ENCODE peak calls at places on chromosomes 16 and 17, in four cellular contexts. One of them, this sample, is unnamed.

GRCh38 chr17:77724876-77725615 is 233.5 kb upstream of the TNRC6C start:
- DNase-seq in IMR-90: no peak
- DNase-seq in H9: peak
- DNase-seq in H1: peak
- DNase-seq in this sample: no peak

GRCh38 chr16:83561876-83562275 is 245.9 kb upstream of the HSBP1 start:
- DNase-seq in H1: no peak
- DNase-seq in H9: no peak
- DNase-seq in IMR-90: peak
- DNase-seq in this sample: peak

GRCh38 chr16:3726021-3726687 is 8.8 kb upstream of the TRAP1 start:
- DNase-seq in IMR-90: no peak
- DNase-seq in H9: no peak
- DNase-seq in H1: no peak
- DNase-seq in this sample: no peak

GRCh38 chr16:58499615-58500328 is at the start of gene NDRG4:
- DNase-seq in H9: peak
- DNase-seq in IMR-90: peak
- DNase-seq in H1: peak
- DNase-seq in this sample: peak

GRCh38 chr17:82193520-82194236 is 19.0 kb downstream of the CCDC57 start:
- DNase-seq in H9: no peak
- DNase-seq in IMR-90: no peak
- DNase-seq in H1: no peak
- DNase-seq in this sample: no peak

GRCh38 chr17:39738568-39738901 is 797 bp downstream of the GRB7 start:
- DNase-seq in H9: peak
- DNase-seq in H1: peak
- DNase-seq in IMR-90: no peak
- DNase-seq in this sample: peak

GRCh38 chr16:19168173-19169080 is at the start of gene SYT17:
- DNase-seq in H9: no peak
- DNase-seq in H1: peak
- DNase-seq in IMR-90: no peak
- DNase-seq in this sample: peak

GRCh38 chr17:77526728-77527355 is 386.1 kb downstream of the SEC14L1 start:
- DNase-seq in IMR-90: no peak
- DNase-seq in H9: peak
- DNase-seq in H1: no peak
- DNase-seq in this sample: no peak

GRCh38 chr16:66740010-66740409 is 11.4 kb downstream of the DYNC1LI2 start:
- DNase-seq in IMR-90: peak
- DNase-seq in H1: no peak
- DNase-seq in H9: peak
- DNase-seq in this sample: peak

GRCh38 chr17:79517812-79518211 is 93.0 kb downstream of the RBFOX3 start:
- DNase-seq in IMR-90: no peak
- DNase-seq in H9: no peak
- DNase-seq in H1: no peak
- DNase-seq in this sample: no peak

GRCh38 chr17:30483159-30483558 is 6.0 kb downstream of the GOSR1 start:
- DNase-seq in IMR-90: no peak
- DNase-seq in H1: no peak
- DNase-seq in H9: no peak
- DNase-seq in this sample: no peak

GRCh38 chr16:2856061-2856670 is 1.8 kb downstream of the PRSS22 start:
- DNase-seq in H9: peak
- DNase-seq in IMR-90: no peak
- DNase-seq in H1: peak
- DNase-seq in this sample: peak

GRCh38 chr17:80431246-80432195 is 16.6 kb downstream of the ENDOV start:
- DNase-seq in IMR-90: no peak
- DNase-seq in H1: no peak
- DNase-seq in H9: no peak
- DNase-seq in this sample: no peak

GRCh38 chr17:42016952-42017865 is at the start of gene DNAJC7:
- DNase-seq in H1: peak
- DNase-seq in H9: peak
- DNase-seq in IMR-90: peak
- DNase-seq in this sample: peak

GRCh38 chr17:38571833-38572274 is 33.9 kb downstream of the SRCIN1 start:
- DNase-seq in IMR-90: no peak
- DNase-seq in H1: no peak
- DNase-seq in H9: peak
- DNase-seq in this sample: no peak

GRCh38 chr16:79176987-79177386 is 423.6 kb downstream of the MAF start:
- DNase-seq in H9: no peak
- DNase-seq in H1: no peak
- DNase-seq in IMR-90: no peak
- DNase-seq in this sample: peak

GRCh38 chr16:81879625-81880024 is 100.5 kb downstream of the PLCG2 start:
- DNase-seq in IMR-90: no peak
- DNase-seq in H9: no peak
- DNase-seq in H1: no peak
- DNase-seq in this sample: peak

GRCh38 chr16:5604770-5605169 is 507.2 kb upstream of the EEF2KMT start:
- DNase-seq in H1: no peak
- DNase-seq in IMR-90: no peak
- DNase-seq in H9: no peak
- DNase-seq in this sample: peak

GRCh38 chr16:74817851-74818250 is 43.2 kb upstream of the FA2H start:
- DNase-seq in H1: no peak
- DNase-seq in IMR-90: no peak
- DNase-seq in H9: peak
- DNase-seq in this sample: peak

GRCh38 chr16:58883131-58883530 is 149.0 kb upstream of the GOT2 start:
- DNase-seq in H1: no peak
- DNase-seq in H9: no peak
- DNase-seq in IMR-90: no peak
- DNase-seq in this sample: no peak

GRCh38 chr16:2610781-2611498 is 71.4 kb upstream of the KCTD5 start:
- DNase-seq in H1: no peak
- DNase-seq in H9: no peak
- DNase-seq in IMR-90: no peak
- DNase-seq in this sample: no peak

GRCh38 chr16:87045462-87046216 is 271.6 kb downstream of the C16orf95 start:
- DNase-seq in H9: no peak
- DNase-seq in IMR-90: no peak
- DNase-seq in H1: no peak
- DNase-seq in this sample: no peak

GRCh38 chr16:83205896-83206295 is 579.1 kb downstream of the CDH13 start:
- DNase-seq in H1: no peak
- DNase-seq in H9: no peak
- DNase-seq in IMR-90: no peak
- DNase-seq in this sample: no peak

GRCh38 chr17:64378890-64379354 is 11.7 kb downstream of the PECAM1 start:
- DNase-seq in IMR-90: no peak
- DNase-seq in H9: no peak
- DNase-seq in H1: no peak
- DNase-seq in this sample: no peak

GRCh38 chr16:11330526-11331237 is 14.6 kb upstream of the RMI2 start:
- DNase-seq in H1: no peak
- DNase-seq in IMR-90: no peak
- DNase-seq in H9: no peak
- DNase-seq in this sample: no peak

GRCh38 chr16:4676826-4677225 is 16.5 kb upstream of the NUDT16L1 start:
- DNase-seq in H1: no peak
- DNase-seq in H9: no peak
- DNase-seq in IMR-90: no peak
- DNase-seq in this sample: no peak

GRCh38 chr17:3260600-3260999 is 37.6 kb downstream of the OR3A1 start:
- DNase-seq in IMR-90: no peak
- DNase-seq in H1: no peak
- DNase-seq in H9: no peak
- DNase-seq in this sample: no peak
- H4K5ac ChIP-seq in IMR-90: no peak
- H4K5ac ChIP-seq in H1: no peak
- H4K5ac ChIP-seq in H9: no peak
- H4K5ac ChIP-seq in this sample: no peak

GRCh38 chr17:29376667-29377268 is 13.4 kb upstream of the TAOK1 start:
- DNase-seq in H1: no peak
- DNase-seq in IMR-90: peak
- DNase-seq in H9: peak
- DNase-seq in this sample: peak
- H4K5ac ChIP-seq in H1: no peak
- H4K5ac ChIP-seq in IMR-90: no peak
- H4K5ac ChIP-seq in H9: no peak
- H4K5ac ChIP-seq in this sample: no peak

DNA sequence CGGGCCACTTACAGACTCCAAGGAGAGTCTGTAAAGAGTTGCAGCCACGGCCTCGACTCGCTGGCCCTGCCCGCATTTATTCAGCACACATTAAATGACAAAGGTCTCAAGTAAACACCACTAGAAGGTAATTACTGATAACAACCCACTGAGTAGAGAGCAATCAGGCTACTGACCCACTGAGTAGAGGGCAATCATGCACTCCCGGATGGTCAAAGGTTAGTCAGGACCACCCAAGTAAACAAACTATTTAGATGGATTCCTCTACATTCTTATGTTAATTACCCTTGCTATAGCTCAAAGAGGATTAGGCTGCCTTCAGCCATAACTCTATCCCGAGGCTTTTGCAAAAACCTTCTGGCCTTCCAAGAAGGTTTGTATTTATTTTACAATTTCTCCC is 30.7 kb upstream of the ZNF267 start:
- DNase-seq in H9: no peak
- DNase-seq in IMR-90: no peak
- DNase-seq in H1: no peak
- DNase-seq in this sample: no peak
- H4K5ac ChIP-seq in H9: no peak
- H4K5ac ChIP-seq in IMR-90: no peak
- H4K5ac ChIP-seq in H1: no peak
- H4K5ac ChIP-seq in this sample: no peak

DNA sequence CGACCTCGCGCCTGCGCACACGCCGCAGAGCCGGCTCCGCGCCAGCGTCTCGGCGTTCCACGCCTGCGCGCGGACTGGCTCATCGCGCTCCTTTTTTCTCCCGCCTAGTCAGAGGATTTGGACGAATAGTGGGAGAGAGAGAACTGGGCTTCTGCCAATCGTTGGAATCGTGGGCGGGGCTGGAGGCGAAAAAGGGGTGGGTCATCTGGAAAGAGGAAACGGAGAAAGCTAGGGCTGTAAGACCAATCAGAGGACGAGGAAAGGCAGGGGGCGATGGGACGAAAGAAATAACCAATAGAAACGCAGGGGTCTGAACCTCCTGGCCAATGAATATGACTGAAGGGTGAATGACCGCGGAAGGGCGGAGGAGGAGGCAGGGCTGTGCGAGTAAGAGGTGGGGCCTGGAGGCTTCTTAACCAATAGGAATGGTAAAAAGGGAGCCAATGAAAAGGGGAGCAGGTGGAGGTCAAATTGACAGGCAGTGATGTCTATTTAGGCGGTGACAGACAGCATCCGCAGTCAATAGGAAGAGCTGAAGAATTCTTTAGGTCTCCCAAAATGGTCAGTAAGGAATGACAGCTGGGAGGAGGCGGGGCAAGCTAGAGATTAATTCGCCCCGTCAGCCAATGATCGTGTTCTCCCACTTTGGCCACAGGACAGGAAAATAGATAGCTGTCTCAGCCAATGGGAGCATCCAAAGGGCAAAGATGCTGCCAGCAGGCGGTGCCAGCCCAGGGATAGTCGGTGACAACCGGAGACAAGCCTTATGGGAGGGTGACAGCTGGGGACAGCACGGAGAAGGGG is at the start of gene TBC1D10B:
- DNase-seq in H1: peak
- DNase-seq in H9: peak
- DNase-seq in IMR-90: peak
- DNase-seq in this sample: peak
- H4K5ac ChIP-seq in H1: no peak
- H4K5ac ChIP-seq in H9: no peak
- H4K5ac ChIP-seq in IMR-90: peak
- H4K5ac ChIP-seq in this sample: no peak

GRCh38 chr16:85604145-85604705 is 8.9 kb upstream of the GSE1 start:
- DNase-seq in IMR-90: no peak
- DNase-seq in H1: no peak
- DNase-seq in H9: no peak
- DNase-seq in this sample: no peak
- H4K5ac ChIP-seq in IMR-90: no peak
- H4K5ac ChIP-seq in H1: no peak
- H4K5ac ChIP-seq in H9: no peak
- H4K5ac ChIP-seq in this sample: no peak

GRCh38 chr17:2157081-2157480 is 102.2 kb downstream of the HIC1 start:
- DNase-seq in IMR-90: peak
- DNase-seq in H9: no peak
- DNase-seq in H1: no peak
- DNase-seq in this sample: no peak
- H4K5ac ChIP-seq in IMR-90: peak
- H4K5ac ChIP-seq in H9: no peak
- H4K5ac ChIP-seq in H1: no peak
- H4K5ac ChIP-seq in this sample: no peak

DNA sequence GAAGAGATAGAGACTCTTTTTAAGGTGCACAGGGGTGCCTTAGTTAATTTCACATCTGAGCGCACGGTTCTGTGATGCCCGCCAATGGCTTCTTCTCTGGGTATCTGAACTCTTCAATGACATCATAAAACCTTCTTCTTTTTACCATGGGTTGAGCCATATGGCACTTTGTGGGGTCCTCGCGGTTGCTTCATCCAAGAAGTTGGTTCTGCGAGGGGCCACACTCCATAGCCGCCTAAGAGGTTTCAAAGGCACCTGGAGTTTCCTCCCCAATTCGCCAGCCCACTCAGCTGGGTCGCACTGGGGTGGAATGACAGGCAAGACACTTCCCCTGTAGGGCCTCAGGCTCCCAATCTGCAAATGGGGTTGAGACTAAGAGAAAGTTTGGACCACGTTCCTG is 10.4 kb upstream of the MT4 start:
- DNase-seq in IMR-90: no peak
- DNase-seq in H1: no peak
- DNase-seq in H9: no peak
- DNase-seq in this sample: no peak
- H4K5ac ChIP-seq in IMR-90: no peak
- H4K5ac ChIP-seq in H1: no peak
- H4K5ac ChIP-seq in H9: no peak
- H4K5ac ChIP-seq in this sample: no peak

DNA sequence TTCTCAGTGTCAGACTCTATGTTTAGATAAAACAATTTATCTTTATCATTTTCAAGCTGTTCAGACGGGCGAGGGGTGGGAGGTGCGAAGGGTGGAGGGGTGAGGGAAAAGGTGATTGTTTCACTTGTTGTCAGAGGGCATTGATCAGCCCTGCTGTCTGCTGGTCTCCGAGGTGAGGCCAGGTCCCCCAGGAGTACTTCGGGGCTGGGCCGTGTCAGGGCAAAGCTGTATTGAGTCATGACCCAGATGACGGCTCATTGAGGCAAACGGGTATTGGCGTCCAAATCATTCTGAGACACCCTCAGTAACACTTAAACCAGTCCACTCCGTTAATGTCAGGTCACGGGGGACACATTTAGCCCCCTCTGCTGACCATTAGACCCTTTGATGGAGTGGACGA is 502.0 kb upstream of the ZFHX3 start:
- DNase-seq in H1: no peak
- DNase-seq in H9: no peak
- DNase-seq in IMR-90: no peak
- DNase-seq in this sample: peak
- H4K5ac ChIP-seq in H1: no peak
- H4K5ac ChIP-seq in H9: no peak
- H4K5ac ChIP-seq in IMR-90: no peak
- H4K5ac ChIP-seq in this sample: no peak

This sample was measured in mesendoderm.